ENCODE peak calls at places on chromosome 10, in five cellular contexts. One of them, this sample, is unnamed.
A peak's percentile ranks its signal among the peaks of the same experiment; 100 is the strongest.

GRCh38 chr10:62492012-62492869 is 118.1 kb downstream of the ZNF365 start:
- DNase-seq in thoracic aorta: no peak
- DNase-seq in CD8-positive, alpha-beta T cell: no peak
- DNase-seq in sigmoid colon: no peak
- DNase-seq in cardiac muscle cell: peak; percentile 50
- DNase-seq in this sample: no peak

GRCh38 chr10:37972396-37972795 is 4.1 kb downstream of the ZNF25 start:
- DNase-seq in CD8-positive, alpha-beta T cell: no peak
- DNase-seq in sigmoid colon: no peak
- DNase-seq in cardiac muscle cell: no peak
- DNase-seq in thoracic aorta: no peak
- DNase-seq in this sample: no peak

GRCh38 chr10:3873728-3874461 is 88.9 kb upstream of the KLF6 start:
- DNase-seq in CD8-positive, alpha-beta T cell: no peak
- DNase-seq in thoracic aorta: no peak
- DNase-seq in sigmoid colon: no peak
- DNase-seq in cardiac muscle cell: peak; percentile 81
- DNase-seq in this sample: no peak

GRCh38 chr10:77165445-77166316 is 471.9 kb downstream of the KCNMA1 start:
- DNase-seq in CD8-positive, alpha-beta T cell: no peak
- DNase-seq in sigmoid colon: peak; percentile 69
- DNase-seq in cardiac muscle cell: peak; percentile 72
- DNase-seq in thoracic aorta: no peak
- DNase-seq in this sample: no peak

GRCh38 chr10:74851834-74852233 is 25.4 kb downstream of the KAT6B start:
- DNase-seq in cardiac muscle cell: peak; percentile 30
- DNase-seq in CD8-positive, alpha-beta T cell: no peak
- DNase-seq in sigmoid colon: no peak
- DNase-seq in thoracic aorta: no peak
- DNase-seq in this sample: no peak

GRCh38 chr10:72254891-72255568 is 18.7 kb upstream of the DDIT4 start:
- DNase-seq in CD8-positive, alpha-beta T cell: peak; percentile 23
- DNase-seq in cardiac muscle cell: peak; percentile 90
- DNase-seq in thoracic aorta: peak; percentile 66
- DNase-seq in sigmoid colon: peak; percentile 98
- DNase-seq in this sample: peak; percentile 96

GRCh38 chr10:93745411-93746065 is 12.2 kb upstream of the LGI1 start:
- DNase-seq in sigmoid colon: no peak
- DNase-seq in cardiac muscle cell: peak; percentile 30
- DNase-seq in thoracic aorta: no peak
- DNase-seq in CD8-positive, alpha-beta T cell: no peak
- DNase-seq in this sample: no peak

GRCh38 chr10:112906945-112907344 is 43.1 kb upstream of the TCF7L2 start:
- DNase-seq in cardiac muscle cell: no peak
- DNase-seq in thoracic aorta: no peak
- DNase-seq in sigmoid colon: no peak
- DNase-seq in CD8-positive, alpha-beta T cell: no peak
- DNase-seq in this sample: no peak

GRCh38 chr10:117391436-117392205 is 16.4 kb upstream of the PDZD8 start:
- DNase-seq in CD8-positive, alpha-beta T cell: no peak
- DNase-seq in cardiac muscle cell: peak; percentile 59
- DNase-seq in sigmoid colon: no peak
- DNase-seq in thoracic aorta: no peak
- DNase-seq in this sample: no peak

GRCh38 chr10:45439873-45440272 is 65.9 kb downstream of the ALOX5 start:
- DNase-seq in cardiac muscle cell: no peak
- DNase-seq in CD8-positive, alpha-beta T cell: no peak
- DNase-seq in thoracic aorta: no peak
- DNase-seq in sigmoid colon: no peak
- DNase-seq in this sample: no peak

GRCh38 chr10:7408003-7408493 is 2.8 kb downstream of the SFMBT2 start:
- DNase-seq in sigmoid colon: peak; percentile 80
- DNase-seq in thoracic aorta: no peak
- DNase-seq in cardiac muscle cell: peak; percentile 62
- DNase-seq in CD8-positive, alpha-beta T cell: no peak
- DNase-seq in this sample: peak; percentile 86

GRCh38 chr10:7407368-7408002 is 3.3 kb downstream of the SFMBT2 start:
- DNase-seq in sigmoid colon: no peak
- DNase-seq in CD8-positive, alpha-beta T cell: no peak
- DNase-seq in cardiac muscle cell: peak; percentile 34
- DNase-seq in thoracic aorta: no peak
- DNase-seq in this sample: peak; percentile 71

GRCh38 chr10:7406712-7407333 is 4.0 kb downstream of the SFMBT2 start:
- DNase-seq in CD8-positive, alpha-beta T cell: no peak
- DNase-seq in thoracic aorta: no peak
- DNase-seq in sigmoid colon: no peak
- DNase-seq in cardiac muscle cell: peak; percentile 17
- DNase-seq in this sample: peak; percentile 73

GRCh38 chr10:7408494-7409044 is 2.3 kb downstream of the SFMBT2 start:
- DNase-seq in CD8-positive, alpha-beta T cell: no peak
- DNase-seq in sigmoid colon: peak; percentile 81
- DNase-seq in thoracic aorta: no peak
- DNase-seq in cardiac muscle cell: peak; percentile 44
- DNase-seq in this sample: peak; percentile 90

DNA sequence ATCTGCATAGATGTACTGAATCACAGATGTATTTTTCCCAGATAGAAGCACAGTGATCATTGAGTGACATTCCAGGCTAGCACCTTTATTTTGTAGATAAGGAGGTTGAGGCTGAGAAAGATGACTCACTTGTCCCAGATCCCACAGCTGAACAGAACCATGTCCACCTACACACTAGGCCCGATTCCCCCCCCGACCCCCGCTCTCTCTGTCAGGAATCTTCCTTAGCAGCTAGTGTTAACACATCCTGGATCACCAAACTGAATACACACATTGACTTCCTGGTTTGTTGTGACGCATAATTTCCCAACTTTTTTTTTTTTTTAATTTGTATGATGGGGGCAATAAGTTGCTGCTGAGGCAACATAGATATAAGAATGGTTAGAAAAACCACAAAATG is 5.2 kb downstream of the SFMBT2 start:
- DNase-seq in CD8-positive, alpha-beta T cell: no peak
- DNase-seq in sigmoid colon: no peak
- DNase-seq in cardiac muscle cell: peak; percentile 15
- DNase-seq in thoracic aorta: no peak
- DNase-seq in this sample: no peak
- H3K4me1 ChIP-seq in CD8-positive, alpha-beta T cell: peaks cover 28% of the 10 kb centered on the region
- H3K4me1 ChIP-seq in sigmoid colon: peaks cover 35% of the 10 kb centered on the region
- H3K4me1 ChIP-seq in cardiac muscle cell: peaks cover 16% of the 10 kb centered on the region
- H3K4me1 ChIP-seq in thoracic aorta: peaks cover 22% of the 10 kb centered on the region
- H3K4me1 ChIP-seq in this sample: no peaks in the 10 kb centered on the region

GRCh38 chr10:31011017-31011659 is 20.5 kb downstream of the ZNF438 start:
- DNase-seq in sigmoid colon: no peak
- DNase-seq in CD8-positive, alpha-beta T cell: no peak
- DNase-seq in thoracic aorta: no peak
- DNase-seq in cardiac muscle cell: no peak
- DNase-seq in this sample: no peak
- H3K4me1 ChIP-seq in sigmoid colon: peaks cover 36% of the 10 kb centered on the region
- H3K4me1 ChIP-seq in CD8-positive, alpha-beta T cell: no peaks in the 10 kb centered on the region
- H3K4me1 ChIP-seq in thoracic aorta: peaks cover 46% of the 10 kb centered on the region
- H3K4me1 ChIP-seq in cardiac muscle cell: no peaks in the 10 kb centered on the region
- H3K4me1 ChIP-seq in this sample: peaks cover 5% of the 10 kb centered on the region

GRCh38 chr10:60594476-60595051 is 183.7 kb upstream of the CDK1 start:
- DNase-seq in cardiac muscle cell: no peak
- DNase-seq in sigmoid colon: no peak
- DNase-seq in thoracic aorta: no peak
- DNase-seq in CD8-positive, alpha-beta T cell: no peak
- DNase-seq in this sample: no peak
- H3K4me1 ChIP-seq in cardiac muscle cell: no peaks in the 10 kb centered on the region
- H3K4me1 ChIP-seq in sigmoid colon: no peaks in the 10 kb centered on the region
- H3K4me1 ChIP-seq in thoracic aorta: no peaks in the 10 kb centered on the region
- H3K4me1 ChIP-seq in CD8-positive, alpha-beta T cell: no peaks in the 10 kb centered on the region
- H3K4me1 ChIP-seq in this sample: no peaks in the 10 kb centered on the region

DNA sequence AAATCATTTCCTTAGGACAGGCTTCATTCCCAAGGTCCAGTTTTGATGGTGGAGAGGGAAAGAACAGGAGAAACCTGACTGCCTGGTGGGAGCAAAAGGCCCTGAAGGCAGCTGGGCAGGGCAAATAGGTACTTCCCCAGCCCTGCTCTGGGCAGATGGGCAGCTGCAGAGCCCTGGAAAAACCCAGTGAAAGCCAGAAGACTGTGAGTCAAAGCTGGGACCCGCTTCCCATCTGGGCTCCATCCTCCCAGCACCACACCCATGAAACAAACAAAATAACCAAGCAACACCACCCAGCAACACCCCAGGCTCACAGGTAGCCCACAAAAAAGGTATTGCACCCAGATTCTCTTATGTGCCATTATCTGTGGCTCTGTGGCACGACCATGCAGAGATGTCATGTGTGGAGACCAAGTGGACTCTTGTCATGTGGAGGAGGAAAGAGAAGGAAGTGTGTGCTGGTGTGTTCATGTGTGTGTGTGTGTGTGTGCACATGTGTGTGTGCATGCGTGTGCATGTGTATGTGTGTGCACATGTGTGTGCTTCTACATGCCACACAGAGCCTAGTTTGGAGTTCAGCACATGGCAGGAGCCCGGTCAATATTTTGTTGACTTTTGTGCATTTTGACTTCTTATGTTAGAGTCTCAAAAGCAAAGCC is 9.8 kb downstream of the CLRN3 start:
- DNase-seq in thoracic aorta: no peak
- DNase-seq in CD8-positive, alpha-beta T cell: no peak
- DNase-seq in sigmoid colon: no peak
- DNase-seq in cardiac muscle cell: no peak
- DNase-seq in this sample: no peak
- H3K4me1 ChIP-seq in thoracic aorta: peaks cover 11% of the 10 kb centered on the region
- H3K4me1 ChIP-seq in CD8-positive, alpha-beta T cell: no peaks in the 10 kb centered on the region
- H3K4me1 ChIP-seq in sigmoid colon: no peaks in the 10 kb centered on the region
- H3K4me1 ChIP-seq in cardiac muscle cell: no peaks in the 10 kb centered on the region
- H3K4me1 ChIP-seq in this sample: peaks cover 13% of the 10 kb centered on the region

GRCh38 chr10:1736180-1736971 is 949 bp downstream of the ADARB2 start:
- DNase-seq in sigmoid colon: no peak
- DNase-seq in thoracic aorta: no peak
- DNase-seq in CD8-positive, alpha-beta T cell: no peak
- DNase-seq in cardiac muscle cell: no peak
- DNase-seq in this sample: no peak
- H3K4me1 ChIP-seq in sigmoid colon: peaks cover 14% of the 10 kb centered on the region
- H3K4me1 ChIP-seq in thoracic aorta: no peaks in the 10 kb centered on the region
- H3K4me1 ChIP-seq in CD8-positive, alpha-beta T cell: no peaks in the 10 kb centered on the region
- H3K4me1 ChIP-seq in cardiac muscle cell: peaks cover 22% of the 10 kb centered on the region
- H3K4me1 ChIP-seq in this sample: no peaks in the 10 kb centered on the region

DNA sequence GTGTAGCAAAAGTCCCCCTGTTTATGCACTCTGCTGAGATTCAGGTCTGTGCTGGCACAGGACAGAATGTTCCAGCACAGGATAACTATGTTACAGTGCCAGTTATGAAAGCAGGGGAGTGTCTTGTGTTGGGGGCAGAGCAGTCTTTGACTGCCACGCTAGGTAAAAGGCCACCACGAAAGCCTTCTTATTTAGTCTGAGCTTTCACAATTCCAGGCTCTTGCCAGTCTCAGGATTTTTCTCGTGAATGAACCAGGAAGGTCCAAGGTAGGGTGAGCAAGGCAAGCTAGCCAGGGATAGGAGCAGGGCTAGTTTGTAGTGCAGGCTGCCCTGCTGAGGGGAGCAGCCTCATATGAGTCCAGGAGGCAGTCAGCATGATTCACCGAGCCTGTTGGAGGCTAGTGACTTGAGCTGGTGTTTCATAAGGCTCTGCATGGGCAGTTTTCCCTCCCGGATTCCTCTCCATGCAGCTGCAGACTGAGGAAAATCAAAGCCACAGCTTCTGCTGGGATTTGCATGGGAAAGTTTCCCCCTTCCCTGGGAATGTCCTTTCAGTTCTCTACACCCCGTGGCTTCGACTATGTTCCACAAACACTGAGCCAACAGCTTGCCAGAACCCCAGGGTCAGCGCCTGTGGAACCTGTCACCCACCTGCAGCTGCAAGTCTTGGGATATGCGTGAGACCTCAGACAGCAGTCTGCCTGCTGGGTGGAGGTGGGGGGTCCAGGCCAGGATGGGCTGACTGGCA is 112.3 kb downstream of the JCAD start:
- DNase-seq in cardiac muscle cell: peak; percentile 91
- DNase-seq in sigmoid colon: peak; percentile 88
- DNase-seq in CD8-positive, alpha-beta T cell: no peak
- DNase-seq in thoracic aorta: peak; percentile 62
- DNase-seq in this sample: peak; percentile 73
- H3K4me1 ChIP-seq in cardiac muscle cell: no peaks in the 10 kb centered on the region
- H3K4me1 ChIP-seq in sigmoid colon: peaks cover 32% of the 10 kb centered on the region
- H3K4me1 ChIP-seq in CD8-positive, alpha-beta T cell: no peaks in the 10 kb centered on the region
- H3K4me1 ChIP-seq in thoracic aorta: peaks cover 68% of the 10 kb centered on the region
- H3K4me1 ChIP-seq in this sample: peaks cover 22% of the 10 kb centered on the region

DNA sequence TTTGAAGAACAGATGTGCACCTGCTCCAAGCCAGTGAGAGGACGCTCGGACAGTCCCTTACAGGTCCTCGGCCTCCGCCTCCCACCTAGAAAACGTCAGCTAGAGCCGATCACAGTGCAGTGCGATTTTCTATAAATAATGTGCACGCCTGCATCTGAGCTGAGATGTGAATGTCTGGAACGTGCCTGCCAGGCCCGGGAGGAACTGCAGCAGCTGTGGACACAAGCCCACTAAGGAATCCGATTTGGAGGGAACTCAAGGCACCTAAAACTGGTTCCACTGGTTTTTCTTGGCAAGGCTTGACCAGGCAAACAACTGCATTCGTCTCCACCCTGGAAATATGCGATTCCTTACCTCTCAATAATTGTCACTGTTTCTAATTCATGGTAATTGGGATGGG is 76.3 kb downstream of the DIP2C start:
- DNase-seq in thoracic aorta: no peak
- DNase-seq in cardiac muscle cell: no peak
- DNase-seq in sigmoid colon: peak; percentile 68
- DNase-seq in CD8-positive, alpha-beta T cell: no peak
- DNase-seq in this sample: peak; percentile 77
- H3K4me1 ChIP-seq in thoracic aorta: peaks cover 63% of the 10 kb centered on the region
- H3K4me1 ChIP-seq in cardiac muscle cell: peaks cover 21% of the 10 kb centered on the region
- H3K4me1 ChIP-seq in sigmoid colon: peaks cover 92% of the 10 kb centered on the region
- H3K4me1 ChIP-seq in CD8-positive, alpha-beta T cell: peaks cover 3% of the 10 kb centered on the region
- H3K4me1 ChIP-seq in this sample: peaks cover 17% of the 10 kb centered on the region